ENCODE peak calls at places on chromosomes 16 and 17, in ten cellular contexts. W, J, R, V, Y, Z, C, H, M and A are unnamed samples.

GRCh38 chr17:28828294-28829040 is 14.1 kb downstream of the FAM222B start:
- DNase-seq in J (no peak), H (no peak), Y (no peak), M (no peak), Z (no peak), V (no peak), W (peak; percentile 20), R (peak; percentile 13), C (peak; percentile 28), A (no peak)

GRCh38 chr17:14775761-14776492 is 475.0 kb downstream of the HS3ST3B1 start:
- DNase-seq in W (no peak), M (no peak), Z (no peak), J (no peak), C (no peak), Y (no peak), V (no peak), H (no peak), R (no peak), A (no peak)

GRCh38 chr16:58460219-58460610 is 39.7 kb upstream of the NDRG4 start:
- DNase-seq in W (no peak), M (no peak), R (no peak), H (no peak), C (no peak), Z (no peak), V (no peak), Y (no peak), J (no peak), A (no peak)

GRCh38 chr16:21194771-21195301 is 16.5 kb downstream of the ZP2 start:
- DNase-seq in Y (no peak), M (no peak), C (no peak), W (no peak), J (no peak), V (no peak), R (no peak), H (no peak), Z (no peak), A (no peak)

GRCh38 chr17:13885953-13886889 is 183.1 kb upstream of the COX10 start:
- DNase-seq in W (no peak), Y (peak; percentile 65), H (no peak), V (no peak), R (no peak), Z (no peak), C (no peak), M (no peak), J (no peak), A (no peak)

GRCh38 chr17:78804777-78805176 is 22.7 kb upstream of the CYTH1 start:
- DNase-seq in W (no peak), C (no peak), J (no peak), Z (peak; percentile 54), H (no peak), Y (peak; percentile 43), M (no peak), V (no peak), R (no peak), A (no peak)

GRCh38 chr17:48103379-48103715 is 2.1 kb upstream of the CBX1 start:
- DNase-seq in J (no peak), Z (no peak), Y (no peak), M (no peak), R (no peak), W (no peak), H (no peak), V (no peak), C (peak; percentile 41), A (no peak)

GRCh38 chr16:73187163-73187562 is 139.2 kb upstream of the ZFHX3 start:
- DNase-seq in Z (peak; percentile 27), Y (no peak), W (no peak), H (no peak), M (no peak), J (no peak), C (no peak), R (no peak), V (no peak), A (no peak)

GRCh38 chr17:72145972-72146755 is 25.3 kb downstream of the SOX9 start:
- DNase-seq in Y (no peak), W (no peak), C (no peak), V (no peak), J (no peak), Z (no peak), M (no peak), H (no peak), R (no peak), A (no peak)

GRCh38 chr17:9011001-9011400 is 10.3 kb upstream of the NTN1 start:
- DNase-seq in R (no peak), Y (no peak), M (no peak), H (no peak), C (no peak), Z (no peak), W (no peak), V (no peak), J (no peak), A (no peak)

DNA sequence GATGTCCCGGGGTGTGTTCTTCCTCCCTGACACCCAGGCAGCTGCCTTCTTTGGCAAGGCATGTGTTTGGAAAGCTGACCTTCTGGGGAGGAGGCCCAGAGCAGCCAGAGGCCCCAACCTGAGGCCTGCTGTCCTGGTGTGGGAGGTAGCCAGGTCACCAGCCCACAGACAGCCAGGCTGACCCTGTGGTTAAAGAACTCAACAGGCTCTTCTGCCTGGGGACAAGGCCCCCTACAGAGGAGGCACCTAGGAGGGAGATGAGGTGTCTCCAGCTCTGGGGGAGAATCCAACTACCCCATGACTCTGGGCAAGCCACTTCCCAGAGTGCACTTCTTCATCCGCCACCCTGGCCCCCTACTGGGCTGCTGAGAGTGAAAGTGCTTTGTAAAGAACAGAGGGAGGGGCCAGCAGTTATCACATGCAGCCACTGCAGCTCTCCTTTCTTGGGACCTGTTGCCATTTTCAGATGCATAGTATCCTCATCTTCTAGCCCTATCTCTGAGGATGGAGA is 13.1 kb upstream of the SREBF1 start:
- DNase-seq in Y (peak; percentile 66), M (no peak), J (no peak), W (peak; percentile 44), H (peak; percentile 58), Z (peak; percentile 46), V (no peak), R (no peak), C (no peak), A (no peak)
- TF ChIP-seq CTCF in Y (peak; percentile 39), M (no peak), J (no peak), W (no peak), H (peak; percentile 42), Z (peak; percentile 38), V (no peak), R (no peak), C (no peak), A (no peak)

DNA sequence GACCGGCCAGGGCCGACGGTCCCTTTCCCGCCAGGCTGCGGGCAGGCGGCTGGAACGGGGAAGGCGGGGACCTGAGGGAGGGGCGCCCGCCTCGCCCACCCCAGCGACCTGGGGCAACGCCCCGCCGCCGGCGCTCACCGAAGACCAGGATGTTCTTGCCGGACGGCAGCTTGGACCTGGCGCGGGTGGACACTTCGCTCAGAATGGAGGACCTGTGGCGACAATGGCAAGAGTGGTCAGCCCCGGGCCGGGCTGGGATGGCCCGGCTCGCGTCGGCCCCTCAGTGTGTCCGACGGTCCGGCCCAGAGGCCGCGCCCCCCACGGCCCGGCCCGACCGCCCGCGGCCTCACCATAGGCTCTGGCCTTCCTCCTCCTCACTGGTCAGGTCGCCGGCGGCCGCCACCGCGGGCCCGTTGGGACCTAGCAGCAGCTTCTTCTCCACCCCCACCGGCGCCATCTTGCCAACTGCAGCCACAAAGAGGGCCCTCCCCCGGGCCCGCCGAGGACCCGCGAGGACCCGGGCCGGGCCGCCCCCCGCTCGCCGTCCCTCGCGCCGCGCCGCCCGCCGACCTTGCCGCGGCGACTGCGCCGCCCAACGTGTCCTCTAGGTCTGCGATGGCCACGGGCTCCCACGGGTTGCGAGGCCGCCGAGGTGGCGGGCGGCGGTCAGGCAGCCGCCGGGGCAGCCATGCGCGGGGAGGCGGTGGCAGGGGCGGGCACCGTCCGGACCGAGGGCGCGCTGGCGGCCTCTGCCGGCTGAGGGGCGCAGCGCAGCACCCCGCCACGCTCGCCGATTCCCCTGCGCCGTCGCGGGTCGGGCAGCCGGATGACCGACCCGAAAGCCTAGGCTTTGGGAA is at the start of gene DYNC1LI2:
- DNase-seq in J (peak; percentile 34), Z (peak; percentile 60), Y (peak; percentile 87), R (peak; percentile 65), V (peak; percentile 80), W (peak; percentile 78), H (peak; percentile 59), C (peak; percentile 88), M (peak; percentile 58), A (peak; percentile 60)
- TF ChIP-seq POLR2A in J (peak; percentile 17), Z (peak; percentile 59), Y (no peak), R (no peak), V (peak; percentile 55), W (no peak), H (peak; percentile 67), C (no peak), M (peak; percentile 30), A (no peak)

GRCh38 chr16:27920391-27920891 is 143.1 kb downstream of the GSG1L start:
- DNase-seq in Y (no peak), C (no peak), H (no peak), R (peak; percentile 18), M (peak; percentile 23), W (no peak), V (peak; percentile 38), Z (no peak), J (peak; percentile 35), A (no peak)
- TF ChIP-seq CTCF in Y (no peak), C (no peak), H (no peak), R (peak; percentile 14), M (no peak), W (no peak), V (no peak), Z (peak; percentile 14), J (no peak), A (no peak)

GRCh38 chr16:23318639-23319038 is 16.5 kb downstream of the SCNN1B start:
- DNase-seq in H (no peak), Z (no peak), W (peak; percentile 61), Y (no peak), M (peak; percentile 51), R (no peak), C (no peak), V (no peak), J (no peak), A (no peak)

GRCh38 chr16:23316634-23317265 is 14.6 kb downstream of the SCNN1B start:
- DNase-seq in J (no peak), H (no peak), M (no peak), C (no peak), Z (no peak), R (no peak), W (no peak), V (no peak), Y (no peak), A (no peak)

GRCh38 chr16:23317751-23318150 is 15.6 kb downstream of the SCNN1B start:
- DNase-seq in R (no peak), J (no peak), H (no peak), M (no peak), C (no peak), W (no peak), Z (no peak), V (no peak), Y (no peak), A (no peak)

GRCh38 chr16:23316232-23316631 is 14.1 kb downstream of the SCNN1B start:
- DNase-seq in C (no peak), M (no peak), R (no peak), Z (no peak), W (no peak), V (no peak), Y (no peak), J (no peak), H (no peak), A (no peak)

DNA sequence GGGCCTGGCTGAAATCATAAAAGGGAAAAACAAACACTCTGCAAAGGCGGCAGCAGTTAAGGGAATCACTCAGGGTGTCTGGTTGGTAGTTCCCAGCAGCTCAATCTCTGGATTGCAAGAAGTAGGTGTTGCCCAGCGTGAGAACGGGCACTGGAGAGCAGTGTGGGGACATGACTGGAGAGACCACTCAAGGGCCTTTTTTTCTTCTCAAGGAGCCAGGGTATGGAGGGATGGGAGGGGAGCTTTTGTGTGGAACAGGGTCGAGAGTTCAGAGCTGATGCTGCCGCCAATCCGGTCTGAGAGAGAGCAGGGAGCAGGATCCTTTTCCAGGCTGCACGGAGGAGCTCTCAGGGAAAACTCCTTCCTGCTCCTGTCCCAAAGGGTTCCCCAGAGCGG is 15.2 kb downstream of the SCNN1B start:
- DNase-seq in M (peak; percentile 77), W (peak; percentile 61), H (no peak), V (no peak), Y (no peak), C (peak; percentile 73), Z (no peak), R (no peak), J (no peak), A (no peak)
- TF ChIP-seq POLR2A in M (peak; percentile 21), W (no peak), H (no peak), V (no peak), Y (no peak), C (no peak), Z (no peak), R (no peak), J (no peak), A (no peak)